ENCODE peak calls at places on chromosome X, in nine cellular contexts. Z is HCT116; O is activated CD4-positive, alpha-beta T cell treated with anti-CD3 and anti-CD28 coated beads for 36 hours; B is foreskin keratinocyte; F is naive thymus-derived CD8-positive, alpha-beta T cell; W is activated CD8-positive, alpha-beta T cell treated with anti-CD3 and anti-CD28 coated beads, Interleukin-2, amount 10 ng/mL, durations not matched to agents 7 days and 5 days; H is activated naive CD8-positive, alpha-beta T cell treated with anti-CD3 and anti-CD28 coated beads, Interleukin-2, amount 50 U/mL, for 24 hours; G is left lung; N is heart right ventricle. X is an unnamed sample.

GRCh38 chrX:121733514-121733913 is 686.1 kb downstream of the GLUD2 start:
- ATAC-seq in B (peak; percentile 68), O (no peak), N (no peak), Z (no peak), H (no peak), F (no peak), W (no peak), G (no peak), X (no peak)

GRCh38 chrX:45710081-45710801 is 509.6 kb upstream of the DIPK2B start:
- ATAC-seq in N (no peak), G (no peak), O (peak; percentile 90), B (peak; percentile 94), F (no peak), W (peak; percentile 80), H (peak; percentile 90), Z (peak; percentile 87), X (peak; percentile 51)

GRCh38 chrX:17922303-17922702 is 61.2 kb upstream of the RAI2 start:
- ATAC-seq in G (no peak), N (no peak), Z (no peak), W (no peak), O (no peak), F (no peak), H (no peak), B (no peak), X (no peak)

GRCh38 chrX:16479206-16479869 is 170.6 kb upstream of the S100G start:
- ATAC-seq in B (peak; percentile 93), Z (no peak), N (no peak), H (peak; percentile 76), O (peak; percentile 82), G (no peak), F (no peak), W (no peak), X (peak; percentile 84)

GRCh38 chrX:115348440-115349225 is 59.1 kb downstream of the LUZP4 start:
- ATAC-seq in N (no peak), B (no peak), Z (no peak), O (no peak), F (no peak), W (no peak), G (no peak), H (no peak), X (no peak)

GRCh38 chrX:154490021-154490413 is 412 bp downstream of the SLC10A3 start:
- ATAC-seq in Z (peak; percentile 18), H (peak; percentile 37), N (no peak), F (peak; percentile 11), W (peak; percentile 31), G (peak; percentile 1), O (peak; percentile 19), B (peak; percentile 37), X (peak; percentile 14)

GRCh38 chrX:118655561-118656246 is 71.7 kb upstream of the IL13RA1 start:
- ATAC-seq in W (no peak), G (peak; percentile 58), O (no peak), H (no peak), Z (no peak), B (no peak), N (no peak), F (no peak), X (no peak)

GRCh38 chrX:154021131-154021611 is 1.5 kb upstream of the IRAK1 start:
- ATAC-seq in G (peak; percentile 4), F (no peak), Z (peak; percentile 44), B (peak; percentile 44), W (no peak), N (no peak), H (peak; percentile 57), O (peak; percentile 49), X (peak; percentile 39)

GRCh38 chrX:56987741-56988140 is 7.6 kb downstream of the SPIN3 start:
- ATAC-seq in Z (no peak), O (no peak), F (no peak), B (no peak), H (no peak), N (no peak), W (no peak), G (no peak), X (no peak)

GRCh38 chrX:110450050-110450449 is 91.4 kb downstream of the RTL9 start:
- ATAC-seq in N (peak; percentile 92), G (peak; percentile 97), W (peak; percentile 76), B (peak; percentile 93), Z (peak; percentile 94), H (peak; percentile 76), O (peak; percentile 85), F (no peak), X (peak; percentile 89)